ENCODE peak calls at places on chromosomes 2 and 18, in ten cellular contexts. One of them, this sample, is unnamed.

GRCh38 chr2:18413794-18414396 is 146.6 kb downstream of the RDH14 start:
- ATAC-seq in activated T-cell treated with anti-CD3 and anti-CD28 coated beads, Interleukin-2, amount 50 U/mL, for 4 hours: no peak
- ATAC-seq in memory B cell: no peak
- ATAC-seq in naive B cell: no peak
- ATAC-seq in CD8-positive, alpha-beta T cell: no peak
- ATAC-seq in T-cell: no peak
- ATAC-seq in activated CD4-positive, alpha-beta T cell treated with anti-CD3 and anti-CD28 coated beads for 36 hours: no peak
- ATAC-seq in sciatic nerve: peak
- ATAC-seq in mucosa of descending colon: peak
- ATAC-seq in CD4-positive, alpha-beta T cell: no peak
- ATAC-seq in this sample: peak

GRCh38 chr2:27199241-27199640 is 12.6 kb upstream of the ATRAID start:
- ATAC-seq in activated T-cell treated with anti-CD3 and anti-CD28 coated beads, Interleukin-2, amount 50 U/mL, for 4 hours: no peak
- ATAC-seq in CD8-positive, alpha-beta T cell: peak
- ATAC-seq in mucosa of descending colon: no peak
- ATAC-seq in memory B cell: no peak
- ATAC-seq in CD4-positive, alpha-beta T cell: peak
- ATAC-seq in sciatic nerve: no peak
- ATAC-seq in activated CD4-positive, alpha-beta T cell treated with anti-CD3 and anti-CD28 coated beads for 36 hours: no peak
- ATAC-seq in T-cell: peak
- ATAC-seq in naive B cell: no peak
- ATAC-seq in this sample: no peak

GRCh38 chr2:177753682-177754475 is 318.7 kb downstream of the PDE11A start:
- ATAC-seq in sciatic nerve: peak
- ATAC-seq in mucosa of descending colon: peak
- ATAC-seq in naive B cell: peak
- ATAC-seq in CD8-positive, alpha-beta T cell: peak
- ATAC-seq in CD4-positive, alpha-beta T cell: peak
- ATAC-seq in T-cell: peak
- ATAC-seq in activated CD4-positive, alpha-beta T cell treated with anti-CD3 and anti-CD28 coated beads for 36 hours: peak
- ATAC-seq in activated T-cell treated with anti-CD3 and anti-CD28 coated beads, Interleukin-2, amount 50 U/mL, for 4 hours: no peak
- ATAC-seq in memory B cell: peak
- ATAC-seq in this sample: peak

GRCh38 chr2:170554278-170554955 is 160.7 kb upstream of the SP5 start:
- ATAC-seq in mucosa of descending colon: no peak
- ATAC-seq in activated CD4-positive, alpha-beta T cell treated with anti-CD3 and anti-CD28 coated beads for 36 hours: no peak
- ATAC-seq in sciatic nerve: peak
- ATAC-seq in activated T-cell treated with anti-CD3 and anti-CD28 coated beads, Interleukin-2, amount 50 U/mL, for 4 hours: no peak
- ATAC-seq in CD8-positive, alpha-beta T cell: no peak
- ATAC-seq in naive B cell: no peak
- ATAC-seq in memory B cell: no peak
- ATAC-seq in CD4-positive, alpha-beta T cell: no peak
- ATAC-seq in T-cell: no peak
- ATAC-seq in this sample: peak

GRCh38 chr2:44200011-44200410 is 31.3 kb downstream of the PPM1B start:
- ATAC-seq in activated CD4-positive, alpha-beta T cell treated with anti-CD3 and anti-CD28 coated beads for 36 hours: peak
- ATAC-seq in naive B cell: no peak
- ATAC-seq in memory B cell: no peak
- ATAC-seq in CD8-positive, alpha-beta T cell: no peak
- ATAC-seq in sciatic nerve: no peak
- ATAC-seq in activated T-cell treated with anti-CD3 and anti-CD28 coated beads, Interleukin-2, amount 50 U/mL, for 4 hours: peak
- ATAC-seq in CD4-positive, alpha-beta T cell: no peak
- ATAC-seq in mucosa of descending colon: no peak
- ATAC-seq in T-cell: no peak
- ATAC-seq in this sample: no peak

GRCh38 chr18:3044931-3045698 is 32.2 kb upstream of the LPIN2 start:
- ATAC-seq in T-cell: peak
- ATAC-seq in activated CD4-positive, alpha-beta T cell treated with anti-CD3 and anti-CD28 coated beads for 36 hours: no peak
- ATAC-seq in CD4-positive, alpha-beta T cell: no peak
- ATAC-seq in naive B cell: no peak
- ATAC-seq in activated T-cell treated with anti-CD3 and anti-CD28 coated beads, Interleukin-2, amount 50 U/mL, for 4 hours: no peak
- ATAC-seq in memory B cell: no peak
- ATAC-seq in CD8-positive, alpha-beta T cell: no peak
- ATAC-seq in mucosa of descending colon: peak
- ATAC-seq in sciatic nerve: peak
- ATAC-seq in this sample: no peak

GRCh38 chr2:226906439-226906796 is 70.6 kb downstream of the RHBDD1 start:
- ATAC-seq in activated T-cell treated with anti-CD3 and anti-CD28 coated beads, Interleukin-2, amount 50 U/mL, for 4 hours: no peak
- ATAC-seq in sciatic nerve: no peak
- ATAC-seq in mucosa of descending colon: peak
- ATAC-seq in CD4-positive, alpha-beta T cell: peak
- ATAC-seq in activated CD4-positive, alpha-beta T cell treated with anti-CD3 and anti-CD28 coated beads for 36 hours: no peak
- ATAC-seq in CD8-positive, alpha-beta T cell: peak
- ATAC-seq in T-cell: peak
- ATAC-seq in naive B cell: peak
- ATAC-seq in memory B cell: peak
- ATAC-seq in this sample: no peak

GRCh38 chr2:218405365-218406208 is 5.9 kb downstream of the CTDSP1 start:
- ATAC-seq in mucosa of descending colon: peak
- ATAC-seq in memory B cell: peak
- ATAC-seq in sciatic nerve: peak
- ATAC-seq in naive B cell: peak
- ATAC-seq in activated CD4-positive, alpha-beta T cell treated with anti-CD3 and anti-CD28 coated beads for 36 hours: peak
- ATAC-seq in CD4-positive, alpha-beta T cell: peak
- ATAC-seq in T-cell: peak
- ATAC-seq in CD8-positive, alpha-beta T cell: peak
- ATAC-seq in activated T-cell treated with anti-CD3 and anti-CD28 coated beads, Interleukin-2, amount 50 U/mL, for 4 hours: peak
- ATAC-seq in this sample: peak

GRCh38 chr2:64625352-64626145 is 28.2 kb downstream of the SERTAD2 start:
- ATAC-seq in CD4-positive, alpha-beta T cell: no peak
- ATAC-seq in sciatic nerve: no peak
- ATAC-seq in activated T-cell treated with anti-CD3 and anti-CD28 coated beads, Interleukin-2, amount 50 U/mL, for 4 hours: no peak
- ATAC-seq in T-cell: peak
- ATAC-seq in memory B cell: peak
- ATAC-seq in activated CD4-positive, alpha-beta T cell treated with anti-CD3 and anti-CD28 coated beads for 36 hours: peak
- ATAC-seq in CD8-positive, alpha-beta T cell: no peak
- ATAC-seq in naive B cell: peak
- ATAC-seq in mucosa of descending colon: no peak
- ATAC-seq in this sample: no peak

GRCh38 chr2:215738360-215738759 is 275.0 kb downstream of the MREG start:
- ATAC-seq in activated T-cell treated with anti-CD3 and anti-CD28 coated beads, Interleukin-2, amount 50 U/mL, for 4 hours: no peak
- ATAC-seq in activated CD4-positive, alpha-beta T cell treated with anti-CD3 and anti-CD28 coated beads for 36 hours: no peak
- ATAC-seq in T-cell: no peak
- ATAC-seq in sciatic nerve: peak
- ATAC-seq in memory B cell: no peak
- ATAC-seq in mucosa of descending colon: no peak
- ATAC-seq in CD8-positive, alpha-beta T cell: no peak
- ATAC-seq in naive B cell: no peak
- ATAC-seq in CD4-positive, alpha-beta T cell: no peak
- ATAC-seq in this sample: no peak

GRCh38 chr2:43467889-43468288 is 127.9 kb downstream of the THADA start:
- ATAC-seq in activated T-cell treated with anti-CD3 and anti-CD28 coated beads, Interleukin-2, amount 50 U/mL, for 4 hours: no peak
- ATAC-seq in sciatic nerve: no peak
- ATAC-seq in naive B cell: no peak
- ATAC-seq in mucosa of descending colon: no peak
- ATAC-seq in CD8-positive, alpha-beta T cell: no peak
- ATAC-seq in activated CD4-positive, alpha-beta T cell treated with anti-CD3 and anti-CD28 coated beads for 36 hours: no peak
- ATAC-seq in CD4-positive, alpha-beta T cell: no peak
- ATAC-seq in T-cell: no peak
- ATAC-seq in memory B cell: no peak
- ATAC-seq in this sample: no peak

GRCh38 chr2:20430461-20431302 is 16.2 kb upstream of the RHOB start:
- ATAC-seq in CD8-positive, alpha-beta T cell: no peak
- ATAC-seq in CD4-positive, alpha-beta T cell: no peak
- ATAC-seq in mucosa of descending colon: no peak
- ATAC-seq in naive B cell: no peak
- ATAC-seq in T-cell: no peak
- ATAC-seq in activated T-cell treated with anti-CD3 and anti-CD28 coated beads, Interleukin-2, amount 50 U/mL, for 4 hours: peak
- ATAC-seq in memory B cell: no peak
- ATAC-seq in sciatic nerve: no peak
- ATAC-seq in activated CD4-positive, alpha-beta T cell treated with anti-CD3 and anti-CD28 coated beads for 36 hours: peak
- ATAC-seq in this sample: no peak

GRCh38 chr2:119857742-119858141 is 98.0 kb downstream of the PTPN4 start:
- ATAC-seq in mucosa of descending colon: no peak
- ATAC-seq in CD8-positive, alpha-beta T cell: no peak
- ATAC-seq in activated T-cell treated with anti-CD3 and anti-CD28 coated beads, Interleukin-2, amount 50 U/mL, for 4 hours: no peak
- ATAC-seq in activated CD4-positive, alpha-beta T cell treated with anti-CD3 and anti-CD28 coated beads for 36 hours: no peak
- ATAC-seq in memory B cell: no peak
- ATAC-seq in sciatic nerve: no peak
- ATAC-seq in T-cell: no peak
- ATAC-seq in naive B cell: no peak
- ATAC-seq in CD4-positive, alpha-beta T cell: no peak
- ATAC-seq in this sample: no peak

GRCh38 chr2:17763641-17764333 is 9.8 kb downstream of the GEN1 start:
- ATAC-seq in memory B cell: no peak
- ATAC-seq in activated CD4-positive, alpha-beta T cell treated with anti-CD3 and anti-CD28 coated beads for 36 hours: no peak
- ATAC-seq in activated T-cell treated with anti-CD3 and anti-CD28 coated beads, Interleukin-2, amount 50 U/mL, for 4 hours: no peak
- ATAC-seq in CD4-positive, alpha-beta T cell: no peak
- ATAC-seq in sciatic nerve: no peak
- ATAC-seq in T-cell: no peak
- ATAC-seq in CD8-positive, alpha-beta T cell: no peak
- ATAC-seq in mucosa of descending colon: no peak
- ATAC-seq in naive B cell: no peak
- ATAC-seq in this sample: no peak

GRCh38 chr2:37569131-37569530 is 102.3 kb downstream of the CDC42EP3 start:
- ATAC-seq in activated CD4-positive, alpha-beta T cell treated with anti-CD3 and anti-CD28 coated beads for 36 hours: no peak
- ATAC-seq in mucosa of descending colon: no peak
- ATAC-seq in CD4-positive, alpha-beta T cell: no peak
- ATAC-seq in T-cell: no peak
- ATAC-seq in naive B cell: no peak
- ATAC-seq in CD8-positive, alpha-beta T cell: no peak
- ATAC-seq in memory B cell: no peak
- ATAC-seq in activated T-cell treated with anti-CD3 and anti-CD28 coated beads, Interleukin-2, amount 50 U/mL, for 4 hours: no peak
- ATAC-seq in sciatic nerve: no peak
- ATAC-seq in this sample: no peak

GRCh38 chr2:129067070-129067469 is 748.4 kb upstream of the HS6ST1 start:
- ATAC-seq in T-cell: no peak
- ATAC-seq in CD4-positive, alpha-beta T cell: no peak
- ATAC-seq in memory B cell: no peak
- ATAC-seq in activated CD4-positive, alpha-beta T cell treated with anti-CD3 and anti-CD28 coated beads for 36 hours: no peak
- ATAC-seq in sciatic nerve: no peak
- ATAC-seq in CD8-positive, alpha-beta T cell: no peak
- ATAC-seq in naive B cell: no peak
- ATAC-seq in activated T-cell treated with anti-CD3 and anti-CD28 coated beads, Interleukin-2, amount 50 U/mL, for 4 hours: no peak
- ATAC-seq in mucosa of descending colon: no peak
- ATAC-seq in this sample: no peak

GRCh38 chr2:159798376-159798724 is 342 bp upstream of the CD302 start:
- ATAC-seq in memory B cell: no peak
- ATAC-seq in activated CD4-positive, alpha-beta T cell treated with anti-CD3 and anti-CD28 coated beads for 36 hours: no peak
- ATAC-seq in activated T-cell treated with anti-CD3 and anti-CD28 coated beads, Interleukin-2, amount 50 U/mL, for 4 hours: no peak
- ATAC-seq in naive B cell: peak
- ATAC-seq in CD4-positive, alpha-beta T cell: no peak
- ATAC-seq in sciatic nerve: no peak
- ATAC-seq in mucosa of descending colon: peak
- ATAC-seq in T-cell: no peak
- ATAC-seq in CD8-positive, alpha-beta T cell: no peak
- ATAC-seq in this sample: no peak

This sample was measured in SK-N-SH treated with all-trans-retinoic acid at 6 μM for 48 hours.